ENCODE peak calls at places on chromosomes 3 and 15, in seven cellular contexts. One of them, this sample, is unnamed.

GRCh38 chr3:129409541-129409940 is 18.9 kb downstream of the EFCAB12 start:
- DNase-seq in body of pancreas: peak; percentile 18
- DNase-seq in colonic mucosa: no peak
- DNase-seq in sigmoid colon: no peak
- DNase-seq in A673: no peak
- DNase-seq in CD8-positive, alpha-beta T cell: no peak
- DNase-seq in uterus: no peak
- DNase-seq in this sample: no peak

GRCh38 chr3:30426319-30426993 is 179.9 kb upstream of the TGFBR2 start:
- DNase-seq in body of pancreas: peak; percentile 37
- DNase-seq in colonic mucosa: peak; percentile 23
- DNase-seq in sigmoid colon: peak; percentile 91
- DNase-seq in A673: peak; percentile 12
- DNase-seq in CD8-positive, alpha-beta T cell: no peak
- DNase-seq in uterus: peak; percentile 60
- DNase-seq in this sample: peak; percentile 72

GRCh38 chr3:106528932-106529331 is 660.1 kb upstream of the CBLB start:
- DNase-seq in body of pancreas: no peak
- DNase-seq in colonic mucosa: no peak
- DNase-seq in sigmoid colon: no peak
- DNase-seq in A673: no peak
- DNase-seq in CD8-positive, alpha-beta T cell: no peak
- DNase-seq in uterus: no peak
- DNase-seq in this sample: no peak

GRCh38 chr3:122858373-122858772 is 63.5 kb downstream of the SLC49A4 start:
- DNase-seq in body of pancreas: no peak
- DNase-seq in colonic mucosa: no peak
- DNase-seq in sigmoid colon: no peak
- DNase-seq in A673: peak; percentile 29
- DNase-seq in CD8-positive, alpha-beta T cell: no peak
- DNase-seq in uterus: no peak
- DNase-seq in this sample: no peak

GRCh38 chr3:85005947-85006346 is 47.2 kb downstream of the CADM2 start:
- DNase-seq in body of pancreas: no peak
- DNase-seq in colonic mucosa: no peak
- DNase-seq in sigmoid colon: no peak
- DNase-seq in A673: no peak
- DNase-seq in CD8-positive, alpha-beta T cell: no peak
- DNase-seq in uterus: no peak
- DNase-seq in this sample: no peak

GRCh38 chr3:32009101-32009500 is 27.6 kb downstream of the ZNF860 start:
- DNase-seq in body of pancreas: no peak
- DNase-seq in colonic mucosa: no peak
- DNase-seq in sigmoid colon: no peak
- DNase-seq in A673: no peak
- DNase-seq in CD8-positive, alpha-beta T cell: no peak
- DNase-seq in uterus: no peak
- DNase-seq in this sample: no peak

GRCh38 chr15:58856090-58856489 is 77.4 kb downstream of the SLTM start:
- DNase-seq in body of pancreas: no peak
- DNase-seq in colonic mucosa: no peak
- DNase-seq in sigmoid colon: no peak
- DNase-seq in A673: no peak
- DNase-seq in CD8-positive, alpha-beta T cell: no peak
- DNase-seq in uterus: no peak
- DNase-seq in this sample: no peak

GRCh38 chr15:32802296-32802936 is 84.6 kb downstream of the GREM1 start:
- DNase-seq in body of pancreas: no peak
- DNase-seq in colonic mucosa: no peak
- DNase-seq in sigmoid colon: no peak
- DNase-seq in A673: no peak
- DNase-seq in CD8-positive, alpha-beta T cell: no peak
- DNase-seq in uterus: no peak
- DNase-seq in this sample: no peak

GRCh38 chr15:76398301-76398700 is 61.7 kb downstream of the ISL2 start:
- DNase-seq in body of pancreas: no peak
- DNase-seq in colonic mucosa: no peak
- DNase-seq in sigmoid colon: no peak
- DNase-seq in A673: no peak
- DNase-seq in CD8-positive, alpha-beta T cell: no peak
- DNase-seq in uterus: no peak
- DNase-seq in this sample: no peak

GRCh38 chr3:101310580-101311375 is 9.6 kb downstream of the IMPG2 start:
- DNase-seq in body of pancreas: no peak
- DNase-seq in colonic mucosa: no peak
- DNase-seq in sigmoid colon: peak; percentile 59
- DNase-seq in A673: no peak
- DNase-seq in CD8-positive, alpha-beta T cell: no peak
- DNase-seq in uterus: peak; percentile 57
- DNase-seq in this sample: no peak

GRCh38 chr3:159964166-159964973 is 24.3 kb upstream of the IL12A start:
- DNase-seq in body of pancreas: no peak
- DNase-seq in colonic mucosa: no peak
- DNase-seq in sigmoid colon: no peak
- DNase-seq in A673: no peak
- DNase-seq in CD8-positive, alpha-beta T cell: no peak
- DNase-seq in uterus: no peak
- DNase-seq in this sample: no peak

GRCh38 chr3:57682284-57682683 is 10.6 kb downstream of the DENND6A start:
- DNase-seq in body of pancreas: no peak
- DNase-seq in colonic mucosa: no peak
- DNase-seq in sigmoid colon: no peak
- DNase-seq in A673: no peak
- DNase-seq in CD8-positive, alpha-beta T cell: no peak
- DNase-seq in uterus: no peak
- DNase-seq in this sample: no peak

GRCh38 chr3:155110021-155110420 is 29.9 kb downstream of the MME start:
- DNase-seq in body of pancreas: no peak
- DNase-seq in colonic mucosa: no peak
- DNase-seq in sigmoid colon: no peak
- DNase-seq in A673: no peak
- DNase-seq in CD8-positive, alpha-beta T cell: no peak
- DNase-seq in uterus: no peak
- DNase-seq in this sample: no peak

GRCh38 chr3:16884084-16884747 is 539 bp upstream of the PLCL2 start:
- DNase-seq in body of pancreas: peak; percentile 66
- DNase-seq in colonic mucosa: peak; percentile 77
- DNase-seq in sigmoid colon: peak; percentile 77
- DNase-seq in A673: peak; percentile 53
- DNase-seq in CD8-positive, alpha-beta T cell: peak; percentile 72
- DNase-seq in uterus: peak; percentile 47
- DNase-seq in this sample: peak; percentile 43

GRCh38 chr15:74584779-74585178 is 30.9 kb upstream of the CLK3 start:
- DNase-seq in body of pancreas: no peak
- DNase-seq in colonic mucosa: no peak
- DNase-seq in sigmoid colon: no peak
- DNase-seq in A673: no peak
- DNase-seq in CD8-positive, alpha-beta T cell: no peak
- DNase-seq in uterus: no peak
- DNase-seq in this sample: no peak

GRCh38 chr3:42406727-42407450 is 3.5 kb downstream of the LYZL4 start:
- DNase-seq in body of pancreas: no peak
- DNase-seq in colonic mucosa: no peak
- DNase-seq in sigmoid colon: no peak
- DNase-seq in A673: no peak
- DNase-seq in CD8-positive, alpha-beta T cell: no peak
- DNase-seq in uterus: no peak
- DNase-seq in this sample: no peak

GRCh38 chr15:42491540-42492225 is 742 bp upstream of the ZNF106 start:
- DNase-seq in body of pancreas: no peak
- DNase-seq in colonic mucosa: no peak
- DNase-seq in sigmoid colon: no peak
- DNase-seq in A673: no peak
- DNase-seq in CD8-positive, alpha-beta T cell: no peak
- DNase-seq in uterus: no peak
- DNase-seq in this sample: no peak

GRCh38 chr3:61809879-61810278 is 248.5 kb downstream of the PTPRG start:
- DNase-seq in body of pancreas: no peak
- DNase-seq in colonic mucosa: peak; percentile 77
- DNase-seq in sigmoid colon: peak; percentile 75
- DNase-seq in A673: peak; percentile 6
- DNase-seq in CD8-positive, alpha-beta T cell: no peak
- DNase-seq in uterus: peak; percentile 31
- DNase-seq in this sample: peak; percentile 88

GRCh38 chr3:31472479-31473390 is 60.0 kb upstream of the STT3B start:
- DNase-seq in body of pancreas: no peak
- DNase-seq in colonic mucosa: no peak
- DNase-seq in sigmoid colon: no peak
- DNase-seq in A673: peak; percentile 24
- DNase-seq in CD8-positive, alpha-beta T cell: peak; percentile 21
- DNase-seq in uterus: no peak
- DNase-seq in this sample: no peak

GRCh38 chr3:185070491-185071335 is 82.1 kb downstream of the C3orf70 start:
- DNase-seq in body of pancreas: peak; percentile 3
- DNase-seq in colonic mucosa: peak; percentile 61
- DNase-seq in sigmoid colon: no peak
- DNase-seq in A673: peak; percentile 12
- DNase-seq in CD8-positive, alpha-beta T cell: no peak
- DNase-seq in uterus: no peak
- DNase-seq in this sample: no peak

DNA sequence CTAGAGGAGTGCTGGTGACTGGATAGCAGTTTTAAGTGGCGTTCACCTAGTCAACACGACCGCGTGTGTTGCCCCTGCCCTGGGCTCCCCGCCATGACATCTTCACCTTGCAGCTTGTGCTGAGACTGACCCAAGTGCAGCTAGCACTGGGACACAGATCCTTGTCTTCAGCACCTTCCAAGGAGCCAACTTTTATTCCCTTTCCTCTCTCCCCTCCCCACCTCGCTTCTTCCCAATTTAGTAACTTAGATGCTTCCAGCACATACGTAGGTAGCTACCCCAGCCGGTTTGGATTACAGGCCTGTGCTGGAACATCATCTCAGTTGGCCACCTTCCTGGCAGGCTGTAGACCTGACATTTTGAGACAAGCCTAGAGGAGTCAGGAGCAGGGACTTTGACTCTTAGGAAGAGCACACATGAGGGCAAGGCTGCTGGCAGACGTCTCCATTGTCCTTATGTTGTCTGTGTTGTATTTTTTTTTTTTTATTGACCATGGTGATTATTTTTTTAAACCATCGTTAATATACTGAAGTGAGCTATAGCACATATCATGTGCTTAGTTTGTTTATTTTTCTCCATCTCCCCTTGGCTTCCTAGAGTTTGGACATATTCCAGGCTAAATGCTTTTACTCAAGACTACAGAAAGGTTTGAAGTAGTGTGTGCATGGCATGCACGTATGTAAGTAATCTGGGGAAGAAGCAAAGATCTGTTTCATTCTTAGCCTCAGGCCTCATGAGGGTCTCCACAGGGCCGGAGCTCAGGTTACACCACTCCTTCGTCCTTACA is 61.0 kb downstream of the AAGAB start:
- DNase-seq in body of pancreas: no peak
- DNase-seq in colonic mucosa: no peak
- DNase-seq in sigmoid colon: peak; percentile 79
- DNase-seq in A673: no peak
- DNase-seq in CD8-positive, alpha-beta T cell: no peak
- DNase-seq in uterus: peak; percentile 80
- DNase-seq in this sample: no peak
- H3K27ac ChIP-seq in body of pancreas: no peak overlapping the region
- H3K27ac ChIP-seq in colonic mucosa: no peak overlapping the region
- H3K27ac ChIP-seq in sigmoid colon: peak overlapping the region; percentile 73
- H3K27ac ChIP-seq in A673: no peak overlapping the region
- H3K27ac ChIP-seq in CD8-positive, alpha-beta T cell: no peak overlapping the region
- H3K27ac ChIP-seq in uterus: peak overlapping the region; percentile 92
- H3K27ac ChIP-seq in this sample: peak overlapping the region; percentile 80

GRCh38 chr3:46929324-46929723 is 47.2 kb downstream of the CCDC12 start:
- DNase-seq in body of pancreas: peak; percentile 90
- DNase-seq in colonic mucosa: peak; percentile 76
- DNase-seq in sigmoid colon: peak; percentile 54
- DNase-seq in A673: no peak
- DNase-seq in CD8-positive, alpha-beta T cell: no peak
- DNase-seq in uterus: no peak
- DNase-seq in this sample: peak; percentile 85
- H3K4me1 ChIP-seq in body of pancreas: peaks cover 77% of the 10 kb centered on the region
- H3K4me1 ChIP-seq in colonic mucosa: peaks cover 58% of the 10 kb centered on the region
- H3K4me1 ChIP-seq in sigmoid colon: no peaks in the 10 kb centered on the region
- H3K4me1 ChIP-seq in A673: no peaks in the 10 kb centered on the region
- H3K4me1 ChIP-seq in CD8-positive, alpha-beta T cell: peaks cover 64% of the 10 kb centered on the region
- H3K4me1 ChIP-seq in uterus: peaks cover 40% of the 10 kb centered on the region
- H3K4me1 ChIP-seq in this sample: peaks cover 95% of the 10 kb centered on the region

GRCh38 chr3:71690222-71690821 is 34.9 kb downstream of the EIF4E3 start:
- DNase-seq in body of pancreas: peak; percentile 29
- DNase-seq in colonic mucosa: no peak
- DNase-seq in sigmoid colon: no peak
- DNase-seq in A673: no peak
- DNase-seq in CD8-positive, alpha-beta T cell: no peak
- DNase-seq in uterus: no peak
- DNase-seq in this sample: peak; percentile 59
- H3K27ac ChIP-seq in body of pancreas: no peak overlapping the region
- H3K27ac ChIP-seq in colonic mucosa: no peak overlapping the region
- H3K27ac ChIP-seq in sigmoid colon: peak overlapping the region; percentile 57
- H3K27ac ChIP-seq in A673: no peak overlapping the region
- H3K27ac ChIP-seq in CD8-positive, alpha-beta T cell: no peak overlapping the region
- H3K27ac ChIP-seq in uterus: peak overlapping the region; percentile 15
- H3K27ac ChIP-seq in this sample: peak overlapping the region; percentile 95

GRCh38 chr15:95267476-95267875 is 1036.1 kb downstream of the MCTP2 start:
- DNase-seq in body of pancreas: no peak
- DNase-seq in colonic mucosa: no peak
- DNase-seq in sigmoid colon: no peak
- DNase-seq in A673: no peak
- DNase-seq in CD8-positive, alpha-beta T cell: no peak
- DNase-seq in uterus: peak; percentile 37
- DNase-seq in this sample: no peak

GRCh38 chr15:95263751-95264150 is 1032.4 kb downstream of the MCTP2 start:
- DNase-seq in body of pancreas: no peak
- DNase-seq in colonic mucosa: no peak
- DNase-seq in sigmoid colon: no peak
- DNase-seq in A673: no peak
- DNase-seq in CD8-positive, alpha-beta T cell: no peak
- DNase-seq in uterus: no peak
- DNase-seq in this sample: no peak

GRCh38 chr15:95266481-95267061 is 1035.2 kb downstream of the MCTP2 start:
- DNase-seq in body of pancreas: peak; percentile 34
- DNase-seq in colonic mucosa: no peak
- DNase-seq in sigmoid colon: peak; percentile 84
- DNase-seq in A673: no peak
- DNase-seq in CD8-positive, alpha-beta T cell: no peak
- DNase-seq in uterus: peak; percentile 56
- DNase-seq in this sample: no peak

GRCh38 chr15:95262866-95263564 is 1031.7 kb downstream of the MCTP2 start:
- DNase-seq in body of pancreas: no peak
- DNase-seq in colonic mucosa: no peak
- DNase-seq in sigmoid colon: no peak
- DNase-seq in A673: no peak
- DNase-seq in CD8-positive, alpha-beta T cell: no peak
- DNase-seq in uterus: no peak
- DNase-seq in this sample: no peak

DNA sequence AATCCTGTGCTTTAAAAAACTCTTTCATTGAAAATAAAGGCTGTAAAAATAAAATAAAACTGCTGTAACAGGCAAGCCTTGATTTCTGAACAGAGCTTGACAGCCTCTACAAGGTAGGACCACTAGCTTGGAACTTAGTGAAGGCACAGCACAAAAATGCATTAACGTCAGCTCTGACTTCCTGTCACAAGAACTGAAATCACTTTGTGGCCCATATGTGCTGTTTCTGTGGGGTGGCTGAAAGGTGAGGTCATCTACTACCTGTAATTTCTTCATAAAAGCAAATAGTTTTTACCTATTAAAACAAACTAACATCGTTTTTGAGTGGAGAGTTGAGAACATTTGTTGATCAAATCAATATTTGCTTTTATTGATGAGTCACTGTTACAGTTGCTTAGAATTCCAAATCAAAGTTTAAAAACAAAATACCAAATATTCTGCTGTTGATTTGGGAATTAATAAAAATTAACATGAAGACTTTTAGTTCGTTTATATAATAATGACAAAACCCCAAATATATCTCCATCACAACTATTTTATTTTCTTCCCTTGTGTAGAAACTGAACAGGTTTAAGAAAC is 1034.1 kb downstream of the MCTP2 start:
- DNase-seq in body of pancreas: no peak
- DNase-seq in colonic mucosa: no peak
- DNase-seq in sigmoid colon: no peak
- DNase-seq in A673: no peak
- DNase-seq in CD8-positive, alpha-beta T cell: no peak
- DNase-seq in uterus: no peak
- DNase-seq in this sample: no peak
- H3K4me1 ChIP-seq in body of pancreas: no peaks in the 10 kb centered on the region
- H3K4me1 ChIP-seq in colonic mucosa: no peaks in the 10 kb centered on the region
- H3K4me1 ChIP-seq in sigmoid colon: no peaks in the 10 kb centered on the region
- H3K4me1 ChIP-seq in A673: peaks cover 8% of the 10 kb centered on the region
- H3K4me1 ChIP-seq in CD8-positive, alpha-beta T cell: no peaks in the 10 kb centered on the region
- H3K4me1 ChIP-seq in uterus: no peaks in the 10 kb centered on the region
- H3K4me1 ChIP-seq in this sample: no peaks in the 10 kb centered on the region

This sample was measured in thyroid gland.